ENCODE peak calls at places on chromosomes 5 and 9, in five cellular contexts. One of them, this sample, is unnamed.

GRCh38 chr5:111227805-111228204 is 3.6 kb downstream of the CAMK4 start:
- DNase-seq in heart right ventricle: no peak
- DNase-seq in lower lobe of right lung: no peak
- DNase-seq in heart left ventricle: no peak
- DNase-seq in HCT116: no peak
- DNase-seq in this sample: peak; percentile 35

GRCh38 chr9:123568691-123569342 is 212.8 kb downstream of the CRB2 start:
- DNase-seq in lower lobe of right lung: no peak
- DNase-seq in heart left ventricle: peak; percentile 33
- DNase-seq in heart right ventricle: no peak
- DNase-seq in HCT116: no peak
- DNase-seq in this sample: no peak

GRCh38 chr5:71905804-71906711 is 187.0 kb downstream of the CARTPT start:
- DNase-seq in HCT116: no peak
- DNase-seq in heart left ventricle: no peak
- DNase-seq in lower lobe of right lung: no peak
- DNase-seq in heart right ventricle: no peak
- DNase-seq in this sample: peak; percentile 29

GRCh38 chr5:122192883-122193496 is 63.6 kb downstream of the ZNF474 start:
- DNase-seq in heart right ventricle: no peak
- DNase-seq in heart left ventricle: no peak
- DNase-seq in lower lobe of right lung: no peak
- DNase-seq in HCT116: peak; percentile 46
- DNase-seq in this sample: peak; percentile 85

GRCh38 chr5:158812381-158812780 is 287.3 kb downstream of the EBF1 start:
- DNase-seq in heart left ventricle: no peak
- DNase-seq in lower lobe of right lung: no peak
- DNase-seq in HCT116: no peak
- DNase-seq in heart right ventricle: no peak
- DNase-seq in this sample: peak; percentile 62

GRCh38 chr9:137973829-137974416 is 96.3 kb downstream of the CACNA1B start:
- DNase-seq in lower lobe of right lung: peak; percentile 24
- DNase-seq in HCT116: no peak
- DNase-seq in heart right ventricle: no peak
- DNase-seq in heart left ventricle: no peak
- DNase-seq in this sample: no peak

GRCh38 chr9:94675008-94675841 is 35.9 kb upstream of the FBP1 start:
- DNase-seq in HCT116: no peak
- DNase-seq in lower lobe of right lung: no peak
- DNase-seq in heart right ventricle: no peak
- DNase-seq in heart left ventricle: no peak
- DNase-seq in this sample: no peak

GRCh38 chr9:136696502-136696901 is 9.2 kb upstream of the AGPAT2 start:
- DNase-seq in heart left ventricle: no peak
- DNase-seq in HCT116: no peak
- DNase-seq in heart right ventricle: no peak
- DNase-seq in lower lobe of right lung: no peak
- DNase-seq in this sample: peak; percentile 54

GRCh38 chr5:6604946-6605345 is 27.9 kb downstream of the NSUN2 start:
- DNase-seq in lower lobe of right lung: no peak
- DNase-seq in heart right ventricle: no peak
- DNase-seq in HCT116: no peak
- DNase-seq in heart left ventricle: no peak
- DNase-seq in this sample: no peak

GRCh38 chr5:111635946-111636315 is 121.1 kb downstream of the NREP start:
- DNase-seq in heart right ventricle: no peak
- DNase-seq in lower lobe of right lung: no peak
- DNase-seq in HCT116: no peak
- DNase-seq in heart left ventricle: no peak
- DNase-seq in this sample: no peak

GRCh38 chr5:97550164-97550563 is 367.1 kb upstream of the RIOK2 start:
- DNase-seq in heart right ventricle: no peak
- DNase-seq in heart left ventricle: no peak
- DNase-seq in HCT116: no peak
- DNase-seq in lower lobe of right lung: no peak
- DNase-seq in this sample: no peak

GRCh38 chr5:37190592-37190991 is 58.6 kb downstream of the CPLANE1 start:
- DNase-seq in heart left ventricle: no peak
- DNase-seq in HCT116: no peak
- DNase-seq in lower lobe of right lung: no peak
- DNase-seq in heart right ventricle: no peak
- DNase-seq in this sample: no peak

GRCh38 chr5:40503438-40503837 is 176.3 kb upstream of the PTGER4 start:
- DNase-seq in heart right ventricle: no peak
- DNase-seq in HCT116: no peak
- DNase-seq in lower lobe of right lung: no peak
- DNase-seq in heart left ventricle: no peak
- DNase-seq in this sample: peak; percentile 24

GRCh38 chr5:141319699-141320098 is 885 bp downstream of the TAF7 start:
- DNase-seq in heart right ventricle: no peak
- DNase-seq in HCT116: no peak
- DNase-seq in heart left ventricle: no peak
- DNase-seq in lower lobe of right lung: no peak
- DNase-seq in this sample: no peak

GRCh38 chr5:80600943-80601693 is 31.0 kb upstream of the ANKRD34B start:
- DNase-seq in lower lobe of right lung: no peak
- DNase-seq in heart right ventricle: no peak
- DNase-seq in heart left ventricle: no peak
- DNase-seq in HCT116: no peak
- DNase-seq in this sample: no peak

GRCh38 chr9:111613436-111614040 is 14.1 kb upstream of the PTGR1 start:
- DNase-seq in HCT116: no peak
- DNase-seq in heart left ventricle: no peak
- DNase-seq in heart right ventricle: no peak
- DNase-seq in lower lobe of right lung: no peak
- DNase-seq in this sample: no peak

GRCh38 chr9:123344273-123345096 is 11.5 kb upstream of the CRB2 start:
- DNase-seq in heart left ventricle: no peak
- DNase-seq in heart right ventricle: no peak
- DNase-seq in lower lobe of right lung: no peak
- DNase-seq in HCT116: no peak
- DNase-seq in this sample: no peak

GRCh38 chr9:93572636-93573035 is 3.7 kb upstream of the PHF2 start:
- DNase-seq in HCT116: no peak
- DNase-seq in heart right ventricle: no peak
- DNase-seq in heart left ventricle: no peak
- DNase-seq in lower lobe of right lung: no peak
- DNase-seq in this sample: no peak

GRCh38 chr9:93893899-93894690 is 61.1 kb downstream of the BARX1 start:
- DNase-seq in heart left ventricle: no peak
- DNase-seq in heart right ventricle: no peak
- DNase-seq in HCT116: no peak
- DNase-seq in lower lobe of right lung: peak; percentile 28
- DNase-seq in this sample: peak; percentile 37

GRCh38 chr9:79591463-79591862 is 19.7 kb downstream of the TLE4 start:
- DNase-seq in heart left ventricle: no peak
- DNase-seq in HCT116: no peak
- DNase-seq in lower lobe of right lung: no peak
- DNase-seq in heart right ventricle: no peak
- DNase-seq in this sample: no peak

GRCh38 chr9:125969868-125970267 is 222.7 kb downstream of the PBX3 start:
- DNase-seq in heart right ventricle: no peak
- DNase-seq in HCT116: no peak
- DNase-seq in lower lobe of right lung: no peak
- DNase-seq in heart left ventricle: no peak
- DNase-seq in this sample: no peak

GRCh38 chr5:159310492-159310891 is 19.8 kb downstream of the IL12B start:
- DNase-seq in lower lobe of right lung: peak; percentile 78
- DNase-seq in heart left ventricle: no peak
- DNase-seq in HCT116: no peak
- DNase-seq in heart right ventricle: no peak
- DNase-seq in this sample: peak; percentile 51

GRCh38 chr5:145775893-145776444 is 59.2 kb downstream of the PRELID2 start:
- DNase-seq in HCT116: peak; percentile 47
- DNase-seq in heart right ventricle: no peak
- DNase-seq in lower lobe of right lung: no peak
- DNase-seq in heart left ventricle: no peak
- DNase-seq in this sample: no peak

GRCh38 chr5:8136271-8136670 is 267.3 kb downstream of the MTRR start:
- DNase-seq in HCT116: no peak
- DNase-seq in heart left ventricle: no peak
- DNase-seq in heart right ventricle: no peak
- DNase-seq in lower lobe of right lung: no peak
- DNase-seq in this sample: no peak

GRCh38 chr9:97744710-97745708 is 47.9 kb upstream of the XPA start:
- DNase-seq in HCT116: no peak
- DNase-seq in lower lobe of right lung: no peak
- DNase-seq in heart left ventricle: no peak
- DNase-seq in heart right ventricle: no peak
- DNase-seq in this sample: no peak

GRCh38 chr9:74133921-74134320 is 363.2 kb upstream of the RORB start:
- DNase-seq in HCT116: no peak
- DNase-seq in heart right ventricle: no peak
- DNase-seq in lower lobe of right lung: no peak
- DNase-seq in heart left ventricle: no peak
- DNase-seq in this sample: no peak

GRCh38 chr9:96052703-96053102 is 177.2 kb downstream of the ERCC6L2 start:
- DNase-seq in heart left ventricle: no peak
- DNase-seq in heart right ventricle: no peak
- DNase-seq in HCT116: no peak
- DNase-seq in lower lobe of right lung: no peak
- DNase-seq in this sample: no peak

GRCh38 chr9:134299068-134299467 is 27.2 kb upstream of the RXRA start:
- DNase-seq in lower lobe of right lung: no peak
- DNase-seq in heart right ventricle: no peak
- DNase-seq in heart left ventricle: no peak
- DNase-seq in HCT116: no peak
- DNase-seq in this sample: no peak

GRCh38 chr9:134298000-134298399 is 28.3 kb upstream of the RXRA start:
- DNase-seq in heart left ventricle: no peak
- DNase-seq in heart right ventricle: no peak
- DNase-seq in lower lobe of right lung: no peak
- DNase-seq in HCT116: no peak
- DNase-seq in this sample: no peak

GRCh38 chr9:134297581-134297980 is 28.7 kb upstream of the RXRA start:
- DNase-seq in heart left ventricle: no peak
- DNase-seq in heart right ventricle: peak; percentile 8
- DNase-seq in lower lobe of right lung: peak; percentile 6
- DNase-seq in HCT116: no peak
- DNase-seq in this sample: no peak

GRCh38 chr9:134301387-134302129 is 24.7 kb upstream of the RXRA start:
- DNase-seq in HCT116: no peak
- DNase-seq in heart left ventricle: peak; percentile 14
- DNase-seq in lower lobe of right lung: peak; percentile 29
- DNase-seq in heart right ventricle: peak; percentile 4
- DNase-seq in this sample: no peak

DNA sequence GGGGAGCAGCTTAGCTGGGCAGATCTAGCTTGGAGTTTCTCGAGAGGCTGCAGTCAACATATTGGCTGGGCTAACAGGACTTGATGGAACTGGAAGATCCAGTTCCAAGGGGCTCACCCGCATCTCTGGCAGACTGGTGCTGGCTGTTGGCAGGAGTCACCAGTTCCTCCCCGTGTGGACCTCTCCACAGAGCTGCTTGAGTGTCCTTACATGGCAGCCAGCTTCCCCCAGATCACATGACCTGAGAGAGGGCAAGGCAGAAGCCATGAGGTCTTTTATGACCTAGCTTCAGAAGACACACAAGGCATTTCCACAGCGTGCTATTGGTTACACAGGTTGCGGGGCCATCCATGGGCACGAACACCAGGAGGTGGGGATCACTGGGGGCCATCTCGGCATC is 26.4 kb upstream of the RXRA start:
- DNase-seq in heart right ventricle: peak; percentile 15
- DNase-seq in HCT116: no peak
- DNase-seq in heart left ventricle: peak; percentile 27
- DNase-seq in lower lobe of right lung: peak; percentile 80
- DNase-seq in this sample: peak; percentile 4
- TF ChIP-seq CTCF in heart right ventricle: no peak
- TF ChIP-seq CTCF in HCT116: no peak
- TF ChIP-seq CTCF in heart left ventricle: no peak
- TF ChIP-seq CTCF in lower lobe of right lung: no peak
- TF ChIP-seq CTCF in this sample: no peak

GRCh38 chr9:114852050-114852594 is 46.3 kb upstream of the TNFSF15 start:
- DNase-seq in HCT116: no peak
- DNase-seq in heart right ventricle: no peak
- DNase-seq in heart left ventricle: no peak
- DNase-seq in lower lobe of right lung: peak; percentile 51
- DNase-seq in this sample: peak; percentile 20
- H3K4me3 ChIP-seq in HCT116: no peak overlapping the region
- H3K4me3 ChIP-seq in heart right ventricle: no peak overlapping the region
- H3K4me3 ChIP-seq in heart left ventricle: no peak overlapping the region
- H3K4me3 ChIP-seq in lower lobe of right lung: no peak overlapping the region
- H3K4me3 ChIP-seq in this sample: no peak overlapping the region

GRCh38 chr5:1502737-1503120 is 21.0 kb downstream of the LPCAT1 start:
- DNase-seq in heart right ventricle: no peak
- DNase-seq in heart left ventricle: no peak
- DNase-seq in lower lobe of right lung: no peak
- DNase-seq in HCT116: no peak
- DNase-seq in this sample: no peak
- H3K4me1 ChIP-seq in heart right ventricle: peaks cover 41% of the 10 kb centered on the region
- H3K4me1 ChIP-seq in heart left ventricle: peaks cover 40% of the 10 kb centered on the region
- H3K4me1 ChIP-seq in lower lobe of right lung: peaks cover 80% of the 10 kb centered on the region
- H3K4me1 ChIP-seq in HCT116: no peaks in the 10 kb centered on the region
- H3K4me1 ChIP-seq in this sample: no peaks in the 10 kb centered on the region

DNA sequence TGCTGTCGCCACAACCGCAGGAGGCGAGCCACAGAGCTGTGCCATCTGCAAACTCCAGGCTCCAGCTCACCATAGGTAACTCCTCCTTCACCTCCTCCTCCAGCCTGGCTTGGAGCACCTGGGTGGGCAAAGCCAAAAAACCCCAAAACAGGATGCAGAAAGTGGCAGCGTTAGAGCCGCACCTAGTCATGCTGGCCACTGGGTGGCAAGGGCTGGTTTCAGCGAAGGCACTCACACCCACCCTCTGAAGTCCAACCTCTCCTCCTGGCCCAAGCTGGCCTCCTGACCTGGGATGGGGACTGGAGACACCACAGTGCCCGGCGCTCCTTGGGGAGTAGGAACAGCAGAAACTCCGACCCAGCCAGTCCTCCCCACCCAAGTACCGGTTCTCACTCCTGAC is 28.7 kb upstream of the ZNF354B start:
- DNase-seq in heart left ventricle: no peak
- DNase-seq in heart right ventricle: no peak
- DNase-seq in lower lobe of right lung: no peak
- DNase-seq in HCT116: no peak
- DNase-seq in this sample: no peak
- TF ChIP-seq CTCF in heart left ventricle: no peak
- TF ChIP-seq CTCF in heart right ventricle: no peak
- TF ChIP-seq CTCF in lower lobe of right lung: no peak
- TF ChIP-seq CTCF in HCT116: peak; percentile 42
- TF ChIP-seq CTCF in this sample: no peak

GRCh38 chr9:3478549-3478953 is 47.2 kb downstream of the RFX3 start:
- DNase-seq in lower lobe of right lung: no peak
- DNase-seq in HCT116: no peak
- DNase-seq in heart left ventricle: no peak
- DNase-seq in heart right ventricle: no peak
- DNase-seq in this sample: no peak
- H3K4me3 ChIP-seq in lower lobe of right lung: no peak overlapping the region
- H3K4me3 ChIP-seq in HCT116: no peak overlapping the region
- H3K4me3 ChIP-seq in heart left ventricle: no peak overlapping the region
- H3K4me3 ChIP-seq in heart right ventricle: no peak overlapping the region
- H3K4me3 ChIP-seq in this sample: no peak overlapping the region

GRCh38 chr9:131397100-131397790 is 3.4 kb downstream of the PRRC2B start:
- DNase-seq in lower lobe of right lung: no peak
- DNase-seq in HCT116: no peak
- DNase-seq in heart left ventricle: no peak
- DNase-seq in heart right ventricle: no peak
- DNase-seq in this sample: no peak
- H3K4me1 ChIP-seq in lower lobe of right lung: peaks cover 81% of the 10 kb centered on the region
- H3K4me1 ChIP-seq in HCT116: peaks cover 42% of the 10 kb centered on the region
- H3K4me1 ChIP-seq in heart left ventricle: peaks cover 78% of the 10 kb centered on the region
- H3K4me1 ChIP-seq in heart right ventricle: peaks cover 82% of the 10 kb centered on the region
- H3K4me1 ChIP-seq in this sample: peaks cover 47% of the 10 kb centered on the region